ENCODE peak calls at places on chromosomes 13 and 19, in six cellular contexts. C is IMR-90, E is H1, N is neuronal stem cell, R is H9, L is trophoblast cell. D is an unnamed sample.
A peak's percentile ranks its signal among the peaks of the same experiment; 100 is the strongest.

GRCh38 chr13:113768018-113768905 is 9.2 kb downstream of the TMEM255B start:
- DNase-seq in C (no peak), E (no peak), N (no peak), R (no peak), L (no peak), D (no peak)

GRCh38 chr13:53028063-53028462 is 550 bp upstream of the OLFM4 start:
- DNase-seq in C (no peak), E (no peak), N (no peak), R (no peak), L (no peak), D (no peak)

GRCh38 chr19:45403781-45404556 is 900 bp downstream of the PPP1R13L start:
- DNase-seq in C (no peak), E (peak; percentile 97), N (no peak), R (peak; percentile 92), L (peak; percentile 70), D (peak; percentile 47)

GRCh38 chr19:55467236-55468053 is 2.9 kb upstream of the C19orf85 start:
- DNase-seq in C (peak; percentile 65), E (peak; percentile 94), N (no peak), R (peak; percentile 67), L (peak; percentile 52), D (peak; percentile 49)

GRCh38 chr19:51439021-51439465 is 19.2 kb downstream of the SIGLEC8 start:
- DNase-seq in C (no peak), E (no peak), N (no peak), R (peak; percentile 40), L (no peak), D (no peak)

GRCh38 chr13:64912141-64912540 is 2318.0 kb downstream of the PCDH9 start:
- DNase-seq in C (peak; percentile 83), E (no peak), N (no peak), R (no peak), L (peak; percentile 69), D (peak; percentile 54)

GRCh38 chr19:3862826-3863500 is 5.9 kb downstream of the ZFR2 start:
- DNase-seq in C (no peak), E (no peak), N (no peak), R (no peak), L (no peak), D (no peak)

GRCh38 chr13:73521291-73521626 is 462.5 kb downstream of the KLF5 start:
- DNase-seq in C (no peak), E (no peak), N (no peak), R (no peak), L (no peak), D (no peak)

GRCh38 chr13:99596180-99596579 is 94.9 kb downstream of the TM9SF2 start:
- DNase-seq in C (no peak), E (no peak), N (no peak), R (no peak), L (no peak), D (no peak)

DNA sequence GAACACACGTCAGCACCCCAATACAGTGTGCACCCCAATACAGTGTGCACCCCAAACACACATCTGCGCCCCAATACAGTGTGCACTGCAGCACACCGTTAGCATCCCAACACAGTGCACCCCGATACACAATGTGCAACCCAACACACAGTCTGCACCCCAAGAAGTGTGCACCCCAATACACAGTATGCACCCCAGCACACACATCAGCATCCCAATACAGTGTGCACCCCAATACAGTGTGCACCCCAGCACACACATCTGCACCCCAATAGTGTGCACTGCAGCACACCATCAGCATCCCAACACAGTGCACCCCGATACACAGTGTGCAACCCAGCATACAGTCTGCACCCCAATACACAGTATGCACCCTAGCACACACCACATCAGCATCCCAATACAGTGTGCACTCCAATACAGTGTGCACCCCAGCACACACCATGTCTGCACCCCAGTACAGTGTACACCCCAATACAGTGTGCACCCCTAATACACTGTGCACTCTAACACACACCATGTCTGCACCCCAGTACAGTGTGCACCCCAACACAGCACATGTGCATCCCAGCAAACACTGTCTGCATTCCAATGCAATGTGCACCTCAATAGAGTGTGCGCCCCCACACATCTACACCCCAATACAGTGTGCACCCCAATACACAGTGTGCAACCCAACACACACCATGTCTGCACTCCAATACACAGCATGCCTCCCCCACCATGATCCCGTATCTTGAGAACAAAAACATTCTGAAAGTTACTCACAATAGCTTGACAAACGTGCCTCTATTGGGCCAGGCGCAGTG is 858 bp upstream of the CARS2 start:
- DNase-seq in C (no peak), E (no peak), N (no peak), R (no peak), L (peak; percentile 68), D (no peak)
- H2AFZ ChIP-seq in C (peak overlapping the region; percentile 96), E (peak overlapping the region; percentile 48), N (peak overlapping the region; percentile 93), R (no peak overlapping the region), L (no peak overlapping the region), D (peak overlapping the region; percentile 51)

DNA sequence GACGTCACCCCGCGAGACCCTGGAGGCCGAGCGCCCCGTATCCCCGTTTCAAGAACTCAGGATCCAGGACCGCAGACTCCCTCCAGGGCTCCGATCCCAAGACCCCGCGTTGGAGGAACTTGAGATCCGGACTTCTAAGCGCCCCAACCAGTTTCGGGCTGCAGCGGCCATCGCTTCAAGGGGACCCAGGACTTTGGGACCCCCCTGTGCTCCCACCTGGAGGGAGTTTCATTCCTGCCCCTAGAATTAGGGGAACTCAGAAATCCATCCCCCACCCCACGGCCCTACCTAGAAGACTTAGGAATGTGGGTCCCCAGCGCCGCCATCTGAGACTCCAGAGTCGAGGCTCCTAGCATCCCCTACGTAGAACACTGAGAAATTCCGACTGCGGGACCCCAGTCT is 399 bp downstream of the PLEKHG2 start:
- DNase-seq in C (no peak), E (no peak), N (no peak), R (no peak), L (no peak), D (no peak)
- H3K23ac ChIP-seq in C (peak overlapping the region; percentile 95), E (no peak overlapping the region), N (peak overlapping the region; percentile 96), R (no peak overlapping the region), L (no peak overlapping the region), D (no peak overlapping the region)

DNA sequence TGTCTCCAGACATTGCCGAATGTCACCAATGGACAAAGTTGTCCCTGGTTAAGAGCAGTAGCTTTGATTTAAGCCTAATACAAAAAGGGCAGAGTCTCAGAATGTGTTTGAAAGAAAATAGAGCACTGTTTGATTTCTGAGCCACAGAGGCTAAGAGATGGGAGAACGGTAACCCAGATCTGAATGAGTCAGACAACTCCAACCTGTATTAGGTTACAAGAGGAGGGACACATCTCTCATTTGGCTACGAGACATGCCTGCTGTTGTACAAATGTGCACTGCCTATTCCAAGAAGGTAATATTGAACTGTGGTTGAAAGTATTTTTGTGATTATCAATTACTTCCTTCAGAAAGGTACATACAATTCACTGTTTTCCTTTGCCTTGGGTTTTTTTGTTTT is 4.9 kb upstream of the HSPH1 start:
- DNase-seq in C (peak; percentile 67), E (no peak), N (no peak), R (no peak), L (no peak), D (no peak)
- H2AFZ ChIP-seq in C (no peak overlapping the region), E (no peak overlapping the region), N (no peak overlapping the region), R (no peak overlapping the region), L (no peak overlapping the region), D (no peak overlapping the region)

DNA sequence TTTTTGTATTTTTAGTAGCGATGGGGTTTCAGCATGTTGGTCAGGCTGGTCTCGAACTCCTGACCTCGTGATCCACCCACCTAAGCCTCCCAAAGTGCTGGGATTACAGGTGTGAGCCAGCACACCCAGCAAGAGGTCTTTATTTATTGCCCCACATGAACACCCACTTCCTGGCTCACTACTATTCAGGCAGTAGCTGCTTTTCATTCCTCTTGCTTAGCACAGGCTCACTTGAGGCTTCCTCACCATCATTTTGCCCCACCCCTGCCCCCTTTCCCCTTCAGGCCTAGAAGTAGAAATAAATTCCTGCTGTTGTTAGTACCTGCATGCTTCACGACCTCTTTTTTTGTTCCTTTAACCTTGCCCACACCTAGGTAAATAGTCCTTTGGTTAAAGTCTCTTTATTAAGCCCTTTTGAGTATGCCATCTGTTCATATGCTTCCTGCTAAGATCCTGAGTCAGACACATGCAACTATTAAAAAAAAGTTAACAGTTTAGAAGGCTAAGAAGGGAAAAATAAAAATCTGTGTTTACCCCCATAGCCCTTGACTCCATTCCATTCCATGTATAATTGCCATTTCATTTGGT is 33.5 kb upstream of the ITM2B start:
- DNase-seq in C (no peak), E (no peak), N (no peak), R (no peak), L (peak; percentile 70), D (no peak)
- H3K23ac ChIP-seq in C (no peak overlapping the region), E (no peak overlapping the region), N (no peak overlapping the region), R (no peak overlapping the region), L (no peak overlapping the region), D (no peak overlapping the region)

GRCh38 chr19:47099576-47100050 is 14.0 kb downstream of the ZC3H4 start:
- DNase-seq in C (no peak), E (no peak), N (no peak), R (no peak), L (no peak), D (no peak)
- H2AFZ ChIP-seq in C (no peak overlapping the region), E (no peak overlapping the region), N (no peak overlapping the region), R (no peak overlapping the region), L (no peak overlapping the region), D (no peak overlapping the region)

GRCh38 chr19:12794196-12794921 is 3.1 kb downstream of the JUNB start:
- DNase-seq in C (peak; percentile 62), E (no peak), N (no peak), R (no peak), L (peak; percentile 58), D (peak; percentile 93)

GRCh38 chr19:12793290-12794195 is 2.3 kb downstream of the JUNB start:
- DNase-seq in C (peak; percentile 92), E (peak; percentile 95), N (peak; percentile 94), R (peak; percentile 94), L (peak; percentile 98), D (peak; percentile 95)

GRCh38 chr19:12792048-12792852 is 964 bp downstream of the JUNB start:
- DNase-seq in C (peak; percentile 55), E (peak; percentile 84), N (no peak), R (peak; percentile 84), L (peak; percentile 73), D (peak; percentile 55)

GRCh38 chr19:12791345-12792047 is at the start of gene JUNB:
- DNase-seq in C (peak; percentile 96), E (peak; percentile 88), N (no peak), R (peak; percentile 89), L (peak; percentile 98), D (peak; percentile 98)

DNA sequence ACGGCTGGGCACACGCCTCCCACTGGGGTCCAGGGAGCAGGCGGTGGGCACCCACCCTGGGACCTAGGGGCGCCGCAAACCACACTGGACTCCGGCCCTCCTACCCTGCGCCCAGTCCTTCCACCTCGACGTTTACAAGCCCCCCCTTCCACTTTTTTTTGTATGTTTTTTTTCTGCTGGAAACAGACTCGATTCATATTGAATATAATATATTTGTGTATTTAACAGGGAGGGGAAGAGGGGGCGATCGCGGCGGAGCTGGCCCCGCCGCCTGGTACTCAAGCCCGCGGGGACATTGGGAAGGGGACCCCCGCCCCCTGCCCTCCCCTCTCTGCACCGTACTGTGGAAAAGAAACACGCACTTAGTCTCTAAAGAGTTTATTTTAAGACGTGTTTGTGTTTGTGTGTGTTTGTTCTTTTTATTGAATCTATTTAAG is 1.6 kb downstream of the JUNB start:
- DNase-seq in C (no peak), E (no peak), N (no peak), R (no peak), L (no peak), D (no peak)
- H3K23ac ChIP-seq in C (peak overlapping the region; percentile 69), E (no peak overlapping the region), N (peak overlapping the region; percentile 85), R (no peak overlapping the region), L (no peak overlapping the region), D (no peak overlapping the region)